ENCODE peak calls at places on chromosomes 12 and 14, in five cellular contexts. Q is thoracic aorta, D is HepG2, T is A549, M is HAP-1. Z is an unnamed sample.
A peak's percentile ranks its signal among the peaks of the same experiment; 100 is the strongest.

GRCh38 chr12:64181504-64182291 is 40.4 kb downstream of the KICS2 start:
- DNase-seq in Q (peak; percentile 52), D (peak; percentile 32), T (peak; percentile 90), M (peak; percentile 55), Z (no peak)

GRCh38 chr12:93156091-93156490 is 221.6 kb upstream of the NUDT4 start:
- DNase-seq in Q (no peak), D (no peak), T (no peak), M (no peak), Z (no peak)

GRCh38 chr12:109134186-109134917 is 18.0 kb downstream of the ACACB start:
- DNase-seq in Q (no peak), D (no peak), T (peak; percentile 42), M (no peak), Z (no peak)

GRCh38 chr12:93139028-93139665 is 210.1 kb upstream of the EEA1 start:
- DNase-seq in Q (no peak), D (no peak), T (no peak), M (no peak), Z (no peak)

GRCh38 chr12:49358548-49359141 is 8.6 kb upstream of the SPATS2 start:
- DNase-seq in Q (no peak), D (peak; percentile 72), T (peak; percentile 84), M (peak; percentile 78), Z (no peak)

GRCh38 chr12:118015944-118016343 is 559 bp upstream of the RFC5 start:
- DNase-seq in Q (no peak), D (peak; percentile 23), T (no peak), M (no peak), Z (no peak)

GRCh38 chr14:74616507-74616906 is 4.5 kb upstream of the LTBP2 start:
- DNase-seq in Q (no peak), D (no peak), T (peak; percentile 61), M (no peak), Z (no peak)

GRCh38 chr12:69161835-69162234 is 77.5 kb upstream of the CPSF6 start:
- DNase-seq in Q (no peak), D (no peak), T (no peak), M (peak; percentile 14), Z (peak; percentile 15)

GRCh38 chr14:105368910-105369652 is 29.3 kb upstream of the TEX22 start:
- DNase-seq in Q (no peak), D (no peak), T (no peak), M (no peak), Z (no peak)

GRCh38 chr14:26984318-26985177 is 386.7 kb upstream of the NOVA1 start:
- DNase-seq in Q (no peak), D (peak; percentile 64), T (peak; percentile 77), M (peak; percentile 63), Z (no peak)

GRCh38 chr12:87779016-87779415 is 250.2 kb downstream of the C12orf50 start:
- DNase-seq in Q (no peak), D (no peak), T (peak; percentile 87), M (no peak), Z (no peak)

GRCh38 chr14:77128414-77128891 is 13.1 kb downstream of the ZDHHC22 start:
- DNase-seq in Q (no peak), D (peak; percentile 60), T (no peak), M (no peak), Z (no peak)

DNA sequence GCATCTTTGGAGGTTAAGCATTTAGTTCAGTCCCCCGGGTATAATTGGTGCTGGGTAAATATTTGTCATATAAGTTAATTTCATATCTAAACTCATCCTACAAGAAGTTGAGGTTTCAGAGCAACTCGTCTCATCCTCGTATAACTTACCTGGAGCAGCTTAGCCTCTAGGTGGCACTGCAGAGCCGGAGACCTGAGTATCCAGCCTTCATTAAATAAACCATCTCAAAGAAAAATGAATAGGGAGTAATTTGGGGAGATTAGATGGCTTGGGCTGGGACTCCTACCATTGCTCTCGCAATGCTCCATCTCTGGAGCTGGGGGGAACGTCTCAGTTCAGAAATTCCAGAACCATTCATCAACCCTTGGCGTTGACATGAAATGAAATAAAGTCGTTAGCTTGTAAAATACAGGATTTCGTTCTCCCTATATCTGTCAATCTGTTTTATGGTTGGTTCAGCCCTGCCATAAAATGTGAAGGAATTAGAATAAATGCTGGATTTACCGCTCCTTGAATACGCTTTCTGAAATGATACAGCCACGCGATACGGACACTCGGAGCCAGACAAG is 122.9 kb upstream of the TMEM132D start:
- DNase-seq in Q (no peak), D (peak; percentile 21), T (peak; percentile 49), M (peak; percentile 26), Z (no peak)
- H3K9me3 ChIP-seq in Q (no peaks in the 10 kb centered on the region), D (no peaks in the 10 kb centered on the region), T (no peaks in the 10 kb centered on the region), M (no peaks in the 10 kb centered on the region), Z (no peaks in the 10 kb centered on the region)

DNA sequence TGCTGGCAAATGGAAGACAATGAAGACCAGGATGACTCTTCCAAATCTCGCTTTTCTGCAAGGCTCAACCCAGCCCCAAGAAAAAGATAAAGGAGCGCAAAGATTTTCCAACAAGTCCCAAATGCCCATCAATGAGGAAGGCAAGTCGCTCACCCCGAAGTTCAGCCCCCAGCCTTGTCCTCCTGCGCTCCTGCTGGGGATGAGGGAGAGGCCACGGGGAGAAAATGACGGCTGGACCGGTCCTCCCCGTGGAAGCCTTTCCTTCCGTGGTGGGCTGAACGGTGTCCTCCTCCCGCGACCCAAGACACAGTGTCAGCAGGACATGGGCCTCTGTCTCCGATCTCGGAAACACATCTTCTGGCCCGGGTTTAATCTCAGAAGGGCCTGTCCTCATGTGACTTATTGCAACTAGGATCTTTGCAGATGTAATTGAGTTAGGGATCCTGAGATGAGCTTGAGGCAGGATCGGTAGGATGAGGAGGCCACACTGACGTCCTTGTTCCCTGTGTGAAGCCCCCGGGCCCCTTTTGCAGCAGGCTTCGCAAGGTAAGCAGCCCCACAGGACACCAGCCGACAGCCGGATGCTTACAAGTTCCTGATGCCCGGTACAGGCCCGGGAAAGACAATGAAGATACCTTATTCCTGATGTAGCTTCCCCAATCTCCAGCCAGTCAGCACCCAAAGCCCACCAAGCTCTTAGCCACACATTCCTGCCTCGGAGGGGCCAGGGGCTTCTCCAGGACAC is 64.2 kb downstream of the GALNT9 start:
- DNase-seq in Q (no peak), D (no peak), T (no peak), M (no peak), Z (no peak)
- H3K9me3 ChIP-seq in Q (no peaks in the 10 kb centered on the region), D (no peaks in the 10 kb centered on the region), T (no peaks in the 10 kb centered on the region), M (no peaks in the 10 kb centered on the region), Z (no peaks in the 10 kb centered on the region)

DNA sequence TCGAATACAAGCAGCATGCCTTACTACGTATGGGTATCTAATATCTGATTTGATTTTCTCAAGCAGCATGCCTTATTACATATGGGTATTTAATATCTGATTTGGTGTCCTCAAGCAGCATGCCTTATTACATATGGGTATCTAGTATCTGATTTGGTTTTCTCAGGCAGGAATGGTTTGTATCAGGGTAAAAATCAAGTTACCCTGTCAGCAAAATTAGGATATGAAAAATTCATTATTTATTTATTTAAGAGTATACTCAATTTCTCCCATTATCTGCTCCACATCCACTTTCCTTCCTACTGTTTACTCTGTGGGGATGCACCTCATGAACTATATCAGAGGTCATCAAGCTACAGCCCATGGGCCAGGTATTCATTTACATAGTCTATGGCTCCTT is 21.9 kb downstream of the ZNF891 start:
- DNase-seq in Q (no peak), D (no peak), T (no peak), M (no peak), Z (no peak)
- H3K9me3 ChIP-seq in Q (peaks cover 96% of the 10 kb centered on the region), D (peaks cover 96% of the 10 kb centered on the region), T (peaks cover 91% of the 10 kb centered on the region), M (peaks cover 44% of the 10 kb centered on the region), Z (peaks cover 72% of the 10 kb centered on the region)

DNA sequence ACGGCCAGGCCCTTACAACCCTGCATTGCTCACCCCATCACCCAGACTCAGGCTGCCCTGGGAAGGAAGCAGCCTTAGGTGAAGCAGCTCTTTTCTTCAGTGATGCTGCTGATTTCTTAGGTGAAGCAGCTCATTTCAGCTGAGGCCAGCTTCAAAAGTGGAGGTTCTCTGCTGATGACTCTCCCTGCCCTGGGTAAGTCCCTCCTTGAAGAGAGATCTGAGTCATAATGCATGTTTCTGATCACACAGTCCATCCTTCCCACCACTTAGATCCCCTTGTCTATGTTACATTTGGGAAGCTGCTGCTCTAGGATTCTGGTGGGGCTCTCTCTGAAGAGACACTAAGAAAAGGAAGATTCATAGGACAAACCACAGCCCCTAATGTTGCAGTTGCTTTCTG is 17.2 kb upstream of the ZNF140 start:
- DNase-seq in Q (no peak), D (no peak), T (no peak), M (no peak), Z (no peak)
- H3K9me3 ChIP-seq in Q (peaks cover 97% of the 10 kb centered on the region), D (peaks cover 100% of the 10 kb centered on the region), T (peaks cover 96% of the 10 kb centered on the region), M (peaks cover 27% of the 10 kb centered on the region), Z (peaks cover 88% of the 10 kb centered on the region)

GRCh38 chr12:130427381-130427887 is 89.7 kb downstream of the PIWIL1 start:
- DNase-seq in Q (no peak), D (no peak), T (no peak), M (no peak), Z (no peak)
- H3K9me3 ChIP-seq in Q (no peaks in the 10 kb centered on the region), D (no peaks in the 10 kb centered on the region), T (no peaks in the 10 kb centered on the region), M (no peaks in the 10 kb centered on the region), Z (no peaks in the 10 kb centered on the region)

Z was measured in effector memory CD4-positive, alpha-beta T cell.